ENCODE peak calls at places on chromosome 18, in five cellular contexts. Z is activated gamma-delta T cell treated with anti-CD3 and anti-CD28 coated beads, Interleukin-2, amount 50 U/mL, for 16 hours; L is skeletal muscle cell; T is adrenal gland; O is activated CD8-positive, alpha-beta memory T cell treated with anti-CD3 and anti-CD28 coated beads for 24 hours. W is an unnamed sample.
A peak's percentile ranks its signal among the peaks of the same experiment; 100 is the strongest.

GRCh38 chr18:23183356-23184150 is 48.3 kb downstream of the CABLES1 start:
- DNase-seq in Z (no peak), T (no peak), O (no peak), L (peak; percentile 40), W (no peak)

GRCh38 chr18:23281626-23282436 is 146.5 kb downstream of the CABLES1 start:
- DNase-seq in Z (no peak), L (no peak), O (no peak), T (no peak), W (no peak)

GRCh38 chr18:46148810-46149209 is 44.6 kb downstream of the HAUS1 start:
- DNase-seq in O (peak; percentile 81), Z (peak; percentile 27), L (no peak), T (peak; percentile 33), W (no peak)

GRCh38 chr18:8428951-8429350 is 180.3 kb upstream of the RAB12 start:
- DNase-seq in O (no peak), L (no peak), T (no peak), Z (no peak), W (peak; percentile 32)

GRCh38 chr18:51687845-51688585 is 490.5 kb upstream of the MEX3C start:
- DNase-seq in O (no peak), T (no peak), L (no peak), Z (no peak), W (no peak)

GRCh38 chr18:28922936-28923335 is 746.0 kb upstream of the CDH2 start:
- DNase-seq in Z (no peak), O (no peak), T (no peak), L (no peak), W (no peak)

GRCh38 chr18:67463829-67464228 is 52.7 kb downstream of the DSEL start:
- DNase-seq in T (no peak), O (no peak), L (no peak), Z (no peak), W (no peak)

GRCh38 chr18:59715966-59716369 is 18.7 kb upstream of the CCBE1 start:
- DNase-seq in Z (no peak), O (no peak), T (peak; percentile 58), L (peak; percentile 80), W (no peak)

GRCh38 chr18:46555213-46555612 is 101.8 kb downstream of the LOXHD1 start:
- DNase-seq in T (no peak), L (no peak), O (no peak), Z (no peak), W (no peak)

GRCh38 chr18:52130621-52131020 is 209.4 kb upstream of the DCC start:
- DNase-seq in O (no peak), L (no peak), Z (no peak), T (no peak), W (no peak)

GRCh38 chr18:6920099-6920955 is 190.8 kb downstream of the ARHGAP28 start:
- DNase-seq in L (peak; percentile 21), Z (no peak), T (peak; percentile 59), O (no peak), W (peak; percentile 58)

GRCh38 chr18:51867767-51868166 is 472.2 kb upstream of the DCC start:
- DNase-seq in Z (no peak), O (no peak), L (peak; percentile 1), T (no peak), W (no peak)

GRCh38 chr18:49247786-49248185 is 212.7 kb downstream of the DYM start:
- DNase-seq in Z (no peak), L (no peak), O (no peak), T (no peak), W (no peak)

GRCh38 chr18:51068111-51068510 is 38.1 kb downstream of the SMAD4 start:
- DNase-seq in T (no peak), L (peak; percentile 39), Z (no peak), O (no peak), W (no peak)

GRCh38 chr18:79512461-79513380 is 117.0 kb downstream of the NFATC1 start:
- DNase-seq in Z (no peak), L (no peak), O (peak; percentile 52), T (peak; percentile 10), W (peak; percentile 31)

GRCh38 chr18:37476182-37476581 is 89.4 kb downstream of the CELF4 start:
- DNase-seq in L (no peak), T (peak; percentile 22), O (no peak), Z (no peak), W (no peak)

GRCh38 chr18:48358868-48359267 is 50.3 kb downstream of the ZBTB7C start:
- DNase-seq in O (peak; percentile 13), T (no peak), L (no peak), Z (no peak), W (no peak)

GRCh38 chr18:1475867-1476266 is 571.2 kb downstream of the ADCYAP1 start:
- DNase-seq in Z (no peak), O (no peak), T (no peak), L (no peak), W (no peak)

GRCh38 chr18:24112874-24113615 is 25.8 kb upstream of the CABYR start:
- DNase-seq in T (peak; percentile 79), L (peak; percentile 41), Z (no peak), O (no peak), W (peak; percentile 90)

GRCh38 chr18:21262979-21263378 is 20.9 kb downstream of the GREB1L start:
- DNase-seq in Z (no peak), T (no peak), O (no peak), L (no peak), W (no peak)

GRCh38 chr18:71598374-71598773 is 945.8 kb downstream of the CBLN2 start:
- DNase-seq in Z (no peak), L (no peak), O (no peak), T (no peak), W (no peak)

GRCh38 chr18:44871771-44872170 is 191.1 kb downstream of the SETBP1 start:
- DNase-seq in T (no peak), Z (no peak), O (no peak), L (no peak), W (no peak)

GRCh38 chr18:13222371-13223281 is 4.1 kb downstream of the LDLRAD4 start:
- DNase-seq in L (peak; percentile 1), T (peak; percentile 69), O (peak; percentile 53), Z (no peak), W (peak; percentile 73)

GRCh38 chr18:36867056-36867455 is 38.1 kb downstream of the KIAA1328 start:
- DNase-seq in Z (no peak), T (no peak), O (no peak), L (no peak), W (no peak)

GRCh38 chr18:332007-332406 is 64.2 kb upstream of the THOC1 start:
- DNase-seq in Z (no peak), O (no peak), L (no peak), T (no peak), W (no peak)

GRCh38 chr18:5894613-5895299 is 566 bp downstream of the TMEM200C start:
- DNase-seq in L (no peak), T (peak; percentile 40), Z (no peak), O (no peak), W (no peak)

GRCh38 chr18:5196253-5197031 is 615 bp downstream of the AKAIN1 start:
- DNase-seq in O (no peak), Z (no peak), T (peak; percentile 19), L (no peak), W (no peak)

GRCh38 chr18:79855147-79855910 is 57.6 kb downstream of the KCNG2 start:
- DNase-seq in O (peak; percentile 30), Z (no peak), T (no peak), L (no peak), W (peak; percentile 34)

GRCh38 chr18:3193354-3193753 is 26.4 kb downstream of the MYOM1 start:
- DNase-seq in L (no peak), O (no peak), Z (no peak), T (no peak), W (no peak)

GRCh38 chr18:74179623-74180199 is 31.4 kb downstream of the TIMM21 start:
- DNase-seq in L (no peak), O (no peak), T (no peak), Z (no peak), W (no peak)

GRCh38 chr18:3511980-3512379 is 62.0 kb downstream of the TGIF1 start:
- DNase-seq in T (no peak), O (no peak), Z (no peak), L (peak; percentile 70), W (no peak)

GRCh38 chr18:76643996-76644395 is 149.0 kb upstream of the ZNF516 start:
- DNase-seq in Z (no peak), O (no peak), L (no peak), T (no peak), W (no peak)

GRCh38 chr18:9095297-9096012 is 7.0 kb upstream of the NDUFV2 start:
- DNase-seq in Z (peak; percentile 46), O (peak; percentile 76), L (no peak), T (no peak), W (no peak)

GRCh38 chr18:62521588-62521987 is 1.2 kb upstream of the ZCCHC2 start:
- DNase-seq in O (no peak), Z (no peak), L (no peak), T (no peak), W (no peak)

GRCh38 chr18:25229080-25229479 is 122.9 kb downstream of the ZNF521 start:
- DNase-seq in L (peak; percentile 65), O (no peak), Z (no peak), T (no peak), W (no peak)

GRCh38 chr18:24078391-24078790 is 60.5 kb upstream of the CABYR start:
- DNase-seq in T (no peak), O (no peak), Z (no peak), L (no peak), W (no peak)

GRCh38 chr18:28045176-28045810 is 131.6 kb downstream of the CDH2 start:
- DNase-seq in Z (no peak), T (no peak), O (no peak), L (peak; percentile 55), W (no peak)

GRCh38 chr18:33051397-33051796 is 278.6 kb upstream of the KLHL14 start:
- DNase-seq in L (peak; percentile 5), T (no peak), Z (no peak), O (no peak), W (no peak)